ENCODE peak calls at places on chromosomes 16 and 17, in six cellular contexts. S is T-helper 2 cell, D is non-pigmented ciliary epithelial cell, K is DMS153, Y is HFFc6, M is ELR. R is an unnamed sample.

GRCh38 chr16:51648521-51648920 is 497.5 kb upstream of the SALL1 start:
- DNase-seq in M (peak; percentile 3), D (no peak), Y (peak; percentile 63), K (no peak), S (no peak), R (no peak)

GRCh38 chr16:3691778-3692177 is 25.5 kb downstream of the TRAP1 start:
- DNase-seq in K (no peak), Y (no peak), D (no peak), S (no peak), M (no peak), R (no peak)

GRCh38 chr17:40314557-40314953 is 5.6 kb downstream of the RARA start:
- DNase-seq in D (no peak), Y (peak; percentile 95), M (peak; percentile 99), K (peak; percentile 82), S (peak; percentile 91), R (no peak)

GRCh38 chr17:32835291-32835761 is 41.6 kb downstream of the MYO1D start:
- DNase-seq in S (no peak), D (no peak), M (no peak), K (no peak), Y (no peak), R (no peak)

GRCh38 chr17:81703747-81704654 is 834 bp downstream of the MRPL12 start:
- DNase-seq in D (no peak), Y (no peak), K (no peak), S (peak; percentile 52), M (peak; percentile 28), R (no peak)

GRCh38 chr17:40751065-40751464 is 4.1 kb downstream of the KRT25 start:
- DNase-seq in Y (no peak), M (no peak), S (no peak), D (no peak), K (no peak), R (no peak)

GRCh38 chr17:70558821-70559220 is 389.5 kb downstream of the KCNJ2 start:
- DNase-seq in M (peak; percentile 77), D (no peak), S (no peak), Y (no peak), K (no peak), R (no peak)

GRCh38 chr17:2111691-2112090 is 56.8 kb downstream of the HIC1 start:
- DNase-seq in D (peak; percentile 90), S (no peak), K (no peak), Y (peak; percentile 70), M (peak; percentile 72), R (no peak)

GRCh38 chr17:39653662-39654331 is 11.4 kb upstream of the TCAP start:
- DNase-seq in D (no peak), K (peak; percentile 16), S (peak; percentile 67), Y (peak; percentile 19), M (peak; percentile 67), R (peak; percentile 56)

GRCh38 chr17:76274559-76274956 is 9.4 kb downstream of the UBALD2 start:
- DNase-seq in D (no peak), Y (no peak), S (no peak), K (no peak), M (no peak), R (no peak)

GRCh38 chr17:72117748-72118587 is 2.9 kb upstream of the SOX9 start:
- DNase-seq in S (no peak), Y (no peak), D (no peak), M (peak; percentile 38), K (no peak), R (no peak)

GRCh38 chr17:2212328-2212981 is 91.1 kb downstream of the SMG6 start:
- DNase-seq in Y (peak; percentile 73), D (peak; percentile 87), K (no peak), M (peak; percentile 62), S (no peak), R (no peak)

GRCh38 chr16:15726715-15727114 is 76.7 kb downstream of the NDE1 start:
- DNase-seq in Y (no peak), D (no peak), S (no peak), K (no peak), M (no peak), R (no peak)

GRCh38 chr16:67158637-67159600 is 790 bp downstream of the TRADD start:
- DNase-seq in K (peak; percentile 17), D (no peak), Y (no peak), M (peak; percentile 57), S (peak; percentile 90), R (no peak)

GRCh38 chr17:13921841-13922776 is 147.2 kb upstream of the COX10 start:
- DNase-seq in K (no peak), D (no peak), Y (no peak), S (no peak), M (no peak), R (no peak)

GRCh38 chr17:78421534-78422266 is 43.3 kb downstream of the PGS1 start:
- DNase-seq in D (no peak), K (peak; percentile 8), Y (peak; percentile 37), M (peak; percentile 81), S (peak; percentile 68), R (peak; percentile 56)

GRCh38 chr16:66553223-66553622 is 847 bp downstream of the CKLF start:
- DNase-seq in Y (no peak), D (no peak), M (peak; percentile 15), K (peak; percentile 16), S (peak; percentile 35), R (no peak)

GRCh38 chr17:73203788-73204479 is 11.1 kb downstream of the COG1 start:
- DNase-seq in S (peak; percentile 80), Y (no peak), K (no peak), M (no peak), D (no peak), R (no peak)

GRCh38 chr17:31511583-31511982 is 120.1 kb downstream of the RAB11FIP4 start:
- DNase-seq in Y (no peak), S (no peak), M (no peak), K (no peak), D (no peak), R (no peak)

GRCh38 chr17:50904522-50905459 is 38.6 kb upstream of the TOB1 start:
- DNase-seq in K (peak; percentile 74), Y (no peak), S (peak; percentile 51), M (no peak), D (no peak), R (no peak)

GRCh38 chr17:29905879-29906167 is 24.2 kb downstream of the SSH2 start:
- DNase-seq in D (no peak), K (no peak), M (no peak), S (no peak), Y (no peak), R (no peak)

GRCh38 chr17:38534498-38534885 is 71.3 kb downstream of the SRCIN1 start:
- DNase-seq in Y (no peak), D (no peak), S (no peak), M (no peak), K (no peak), R (no peak)

GRCh38 chr16:55641430-55642056 is 14.2 kb upstream of the SLC6A2 start:
- DNase-seq in K (no peak), Y (no peak), D (peak; percentile 3), M (no peak), S (no peak), R (no peak)

GRCh38 chr17:3008336-3009279 is 54.8 kb downstream of the OR1D5 start:
- DNase-seq in S (no peak), M (no peak), Y (no peak), D (no peak), K (no peak), R (no peak)

GRCh38 chr16:23505942-23506605 is 4.2 kb downstream of the GGA2 start:
- DNase-seq in S (no peak), K (no peak), M (no peak), Y (no peak), D (no peak), R (no peak)

GRCh38 chr17:81902653-81903414 is 796 bp downstream of the NPB start:
- DNase-seq in D (no peak), K (no peak), Y (no peak), S (no peak), M (no peak), R (no peak)

GRCh38 chr16:10552281-10552680 is 28.1 kb downstream of the EMP2 start:
- DNase-seq in M (no peak), Y (no peak), K (no peak), D (no peak), S (no peak), R (no peak)